ENCODE peak calls at places on chromosomes 4 and X, in six cellular contexts. J is fibroblast of pulmonary artery, K is NCI-H524, V is iPS DF 6.9, Z is astrocyte, O is iPS DF 19.7. C is an unnamed sample.

GRCh38 chrX:131729295-131729694 is 185.4 kb downstream of the OR13H1 start:
- DNase-seq in J (no peak), K (no peak), V (no peak), Z (peak), O (no peak), C (no peak)

GRCh38 chr4:2714071-2714770 is 41.9 kb downstream of the TNIP2 start:
- DNase-seq in J (peak), K (no peak), V (no peak), Z (peak), O (no peak), C (no peak)

GRCh38 chr4:188127157-188127874 is 11.9 kb upstream of the TRIML1 start:
- DNase-seq in J (peak), K (no peak), V (no peak), Z (peak), O (no peak), C (no peak)

GRCh38 chr4:80215449-80216052 is 18.2 kb downstream of the PRDM8 start:
- DNase-seq in J (peak), K (peak), V (no peak), Z (peak), O (no peak), C (peak)

GRCh38 chr4:87405421-87405820 is 14.4 kb upstream of the HSD17B11 start:
- DNase-seq in J (no peak), K (no peak), V (no peak), Z (no peak), O (no peak), C (no peak)

GRCh38 chrX:72621619-72622485 is 49.2 kb upstream of the HDAC8 start:
- DNase-seq in J (peak), K (no peak), V (no peak), Z (peak), O (no peak), C (no peak)

GRCh38 chr4:948936-949300 is 16.7 kb downstream of the TMEM175 start:
- DNase-seq in J (no peak), K (no peak), V (no peak), Z (no peak), O (no peak), C (no peak)

GRCh38 chr4:11397819-11398610 is 30.7 kb downstream of the HS3ST1 start:
- DNase-seq in J (no peak), K (peak), V (no peak), Z (no peak), O (no peak), C (no peak)

GRCh38 chrX:103685396-103685795 is 1.1 kb downstream of the MORF4L2 start:
- DNase-seq in J (peak), K (no peak), V (no peak), Z (no peak), O (no peak), C (no peak)

C was measured in NCI-H1048.